ENCODE peak calls at places on chromosome 21, in seven cellular contexts. E, X, J, B, N, A and O are unnamed samples.

GRCh38 chr21:15729674-15730483 is at the start of gene USP25:
- DNase-seq in J (peak), B (peak), E (no peak), N (peak), X (peak), A (peak), O (no peak)

GRCh38 chr21:15688809-15689208 is 41.0 kb upstream of the USP25 start:
- DNase-seq in B (no peak), N (no peak), E (no peak), J (no peak), A (no peak), X (no peak), O (no peak)

GRCh38 chr21:40714516-40714915 is 132.4 kb downstream of the DSCAM start:
- DNase-seq in A (peak), B (no peak), X (no peak), J (no peak), E (no peak), N (no peak), O (no peak)

GRCh38 chr21:43884861-43885370 is 19.9 kb downstream of the AGPAT3 start:
- DNase-seq in E (no peak), X (no peak), B (no peak), N (no peak), J (no peak), A (no peak), O (no peak)

GRCh38 chr21:27248791-27249190 is 281.9 kb upstream of the ADAMTS5 start:
- DNase-seq in X (no peak), J (no peak), B (no peak), A (no peak), N (no peak), E (no peak), O (no peak)

GRCh38 chr21:25891596-25891995 is 156.8 kb downstream of the GABPA start:
- DNase-seq in J (no peak), B (no peak), X (no peak), A (no peak), N (no peak), E (no peak), O (no peak)

GRCh38 chr21:33292724-33293123 is 26.6 kb downstream of the IL10RB start:
- DNase-seq in E (no peak), J (no peak), B (no peak), N (no peak), X (no peak), A (no peak), O (no peak)

GRCh38 chr21:41250519-41250918 is 66.1 kb upstream of the FAM3B start:
- DNase-seq in N (no peak), B (no peak), J (no peak), E (no peak), A (no peak), X (no peak), O (peak)

GRCh38 chr21:35677298-35677841 is 383.0 kb downstream of the SETD4 start:
- DNase-seq in A (no peak), J (no peak), B (no peak), E (no peak), X (no peak), N (no peak), O (no peak)

GRCh38 chr21:38056481-38056880 is 140.2 kb upstream of the KCNJ6 start:
- DNase-seq in J (no peak), N (no peak), B (no peak), A (no peak), E (no peak), X (no peak), O (no peak)

GRCh38 chr21:38505654-38506523 is 7.6 kb upstream of the ERG start:
- DNase-seq in E (peak), B (no peak), N (no peak), X (peak), A (no peak), J (no peak), O (no peak)

GRCh38 chr21:38386967-38387366 is 111.3 kb downstream of the ERG start:
- DNase-seq in N (no peak), B (no peak), X (peak), A (no peak), E (no peak), J (no peak), O (no peak)

GRCh38 chr21:34524671-34525601 is 12.9 kb upstream of the KCNE1 start:
- DNase-seq in X (no peak), A (peak), N (no peak), B (no peak), E (peak), J (no peak), O (no peak)

GRCh38 chr21:34022557-34023335 is 50.6 kb upstream of the MRPS6 start:
- DNase-seq in B (no peak), N (no peak), J (no peak), E (no peak), X (peak), A (no peak), O (no peak)

GRCh38 chr21:15552914-15553491 is 176.8 kb upstream of the USP25 start:
- DNase-seq in A (no peak), X (peak), J (no peak), E (no peak), N (no peak), B (no peak), O (no peak)

GRCh38 chr21:24160528-24160927 is 1446.8 kb downstream of the MRPL39 start:
- DNase-seq in B (no peak), X (no peak), E (no peak), N (no peak), A (no peak), J (no peak), O (no peak)

GRCh38 chr21:41763398-41763931 is 3.4 kb downstream of the RIPK4 start:
- DNase-seq in N (no peak), X (no peak), A (no peak), E (no peak), J (peak), B (no peak), O (no peak)

GRCh38 chr21:45002381-45003204 is 62.8 kb downstream of the SLX9 start:
- DNase-seq in E (no peak), A (no peak), B (no peak), N (no peak), X (no peak), J (peak), O (no peak)